ENCODE peak calls at places on chromosomes 4 and X, in five cellular contexts. V is spleen, L is HCT116, T is Panc1, W is breast epithelium. C is an unnamed sample.

GRCh38 chr4:70000713-70001112 is 4.9 kb downstream of the STATH start:
- DNase-seq in V (no peak), L (no peak), T (no peak), W (no peak), C (no peak)

GRCh38 chr4:156294577-156294976 is 340.9 kb upstream of the CTSO start:
- DNase-seq in V (no peak), L (peak; percentile 76), T (no peak), W (no peak), C (no peak)

GRCh38 chr4:140252144-140252741 is 98.3 kb upstream of the MAML3 start:
- DNase-seq in V (no peak), L (no peak), T (no peak), W (peak; percentile 34), C (peak; percentile 75)

GRCh38 chrX:96692454-96692853 is 7.8 kb downstream of the DIAPH2 start:
- DNase-seq in V (no peak), L (no peak), T (no peak), W (no peak), C (no peak)

GRCh38 chr4:26175016-26175786 is 145.6 kb upstream of the RBPJ start:
- DNase-seq in V (no peak), L (no peak), T (no peak), W (no peak), C (no peak)

GRCh38 chrX:83906921-83907320 is 46.0 kb downstream of the CYLC1 start:
- DNase-seq in V (no peak), L (no peak), T (no peak), W (no peak), C (no peak)

GRCh38 chrX:71103110-71103983 is 3.2 kb downstream of the CXorf65 start:
- DNase-seq in V (peak; percentile 85), L (no peak), T (no peak), W (no peak), C (peak; percentile 59)

GRCh38 chrX:139831689-139832456 is 101.0 kb downstream of the ATP11C start:
- DNase-seq in V (no peak), L (no peak), T (no peak), W (no peak), C (no peak)

GRCh38 chr4:126182801-126183200 is 868.0 kb downstream of the FAT4 start:
- DNase-seq in V (no peak), L (no peak), T (no peak), W (no peak), C (no peak)

GRCh38 chr4:73446336-73446938 is 10.4 kb downstream of the AFP start:
- DNase-seq in V (no peak), L (peak; percentile 48), T (no peak), W (no peak), C (no peak)

GRCh38 chr4:3866813-3867129 is 100.6 kb downstream of the ADRA2C start:
- DNase-seq in V (peak; percentile 56), L (no peak), T (no peak), W (no peak), C (no peak)

GRCh38 chrX:20542072-20542471 is 275.4 kb upstream of the RPS6KA3 start:
- DNase-seq in V (no peak), L (no peak), T (no peak), W (no peak), C (no peak)

GRCh38 chr4:143626134-143626859 is 74.2 kb downstream of the FREM3 start:
- DNase-seq in V (no peak), L (no peak), T (no peak), W (peak; percentile 32), C (peak; percentile 90)

GRCh38 chrX:54808109-54808604 is 612 bp downstream of the MAGED2 start:
- DNase-seq in V (peak; percentile 89), L (peak; percentile 6), T (no peak), W (peak; percentile 54), C (peak; percentile 86)

GRCh38 chr4:186699298-186699697 is 24.4 kb downstream of the FAT1 start:
- DNase-seq in V (no peak), L (no peak), T (no peak), W (no peak), C (no peak)

GRCh38 chr4:188439641-188440311 is 300.5 kb downstream of the TRIML1 start:
- DNase-seq in V (no peak), L (no peak), T (no peak), W (peak; percentile 67), C (no peak)

GRCh38 chrX:114344756-114345155 is 239.1 kb upstream of the HTR2C start:
- DNase-seq in V (no peak), L (peak; percentile 26), T (peak; percentile 18), W (no peak), C (no peak)

GRCh38 chr4:169270156-169270809 is 473 bp downstream of the SH3RF1 start:
- DNase-seq in V (peak; percentile 87), L (no peak), T (no peak), W (peak; percentile 37), C (peak; percentile 70)

GRCh38 chr4:187827631-187828030 is 167.9 kb upstream of the ZFP42 start:
- DNase-seq in V (no peak), L (no peak), T (no peak), W (no peak), C (no peak)

GRCh38 chr4:114654607-114655006 is 56.0 kb downstream of the UGT8 start:
- DNase-seq in V (no peak), L (no peak), T (no peak), W (no peak), C (no peak)

GRCh38 chrX:10387011-10387410 is 230.2 kb downstream of the CLCN4 start:
- DNase-seq in V (no peak), L (no peak), T (no peak), W (no peak), C (no peak)

GRCh38 chrX:6954836-6955235 is 192.7 kb upstream of the STS start:
- DNase-seq in V (no peak), L (no peak), T (no peak), W (no peak), C (no peak)

GRCh38 chr4:54657556-54658313 is at the start of gene KIT:
- DNase-seq in V (peak; percentile 81), L (no peak), T (no peak), W (peak; percentile 29), C (peak; percentile 71)

GRCh38 chr4:73409012-73409862 is 5.2 kb downstream of the ALB start:
- DNase-seq in V (no peak), L (no peak), T (no peak), W (no peak), C (no peak)

GRCh38 chr4:167021545-167022155 is 212.6 kb downstream of the SPOCK3 start:
- DNase-seq in V (peak; percentile 74), L (peak; percentile 66), T (peak; percentile 51), W (peak; percentile 39), C (peak; percentile 66)

GRCh38 chr4:47221721-47222120 is 190.4 kb downstream of the GABRB1 start:
- DNase-seq in V (no peak), L (no peak), T (no peak), W (no peak), C (no peak)

GRCh38 chrX:115650916-115651315 is 89.9 kb downstream of the PLS3 start:
- DNase-seq in V (peak; percentile 23), L (peak; percentile 23), T (no peak), W (no peak), C (no peak)

GRCh38 chr4:43496602-43497001 is 604.1 kb downstream of the GRXCR1 start:
- DNase-seq in V (no peak), L (no peak), T (no peak), W (no peak), C (no peak)

GRCh38 chrX:43357741-43358140 is 298.4 kb upstream of the MAOA start:
- DNase-seq in V (no peak), L (no peak), T (no peak), W (no peak), C (no peak)

GRCh38 chrX:129996120-129996519 is 13.7 kb downstream of the BCORL1 start:
- DNase-seq in V (no peak), L (no peak), T (no peak), W (no peak), C (no peak)

GRCh38 chrX:138925330-138925729 is 213.8 kb upstream of the FGF13 start:
- DNase-seq in V (no peak), L (no peak), T (no peak), W (no peak), C (no peak)

GRCh38 chrX:2697306-2697705 is 6.2 kb downstream of the CD99 start:
- DNase-seq in V (peak; percentile 37), L (no peak), T (no peak), W (no peak), C (no peak)
- TF ChIP-seq POLR2AphosphoS5 in V (no peak), L (no peak), T (no peak), W (no peak), C (peak; percentile 36)

GRCh38 chr4:162954976-162955375 is 211.7 kb downstream of the NAF1 start:
- DNase-seq in V (no peak), L (no peak), T (no peak), W (no peak), C (no peak)
- TF ChIP-seq POLR2AphosphoS5 in V (no peak), L (no peak), T (no peak), W (no peak), C (no peak)

GRCh38 chrX:102712967-102713677 is 874 bp downstream of the GPRASP2 start:
- DNase-seq in V (no peak), L (no peak), T (peak; percentile 13), W (peak; percentile 59), C (peak; percentile 88)
- TF ChIP-seq POLR2AphosphoS5 in V (no peak), L (no peak), T (no peak), W (no peak), C (peak; percentile 53)

DNA sequence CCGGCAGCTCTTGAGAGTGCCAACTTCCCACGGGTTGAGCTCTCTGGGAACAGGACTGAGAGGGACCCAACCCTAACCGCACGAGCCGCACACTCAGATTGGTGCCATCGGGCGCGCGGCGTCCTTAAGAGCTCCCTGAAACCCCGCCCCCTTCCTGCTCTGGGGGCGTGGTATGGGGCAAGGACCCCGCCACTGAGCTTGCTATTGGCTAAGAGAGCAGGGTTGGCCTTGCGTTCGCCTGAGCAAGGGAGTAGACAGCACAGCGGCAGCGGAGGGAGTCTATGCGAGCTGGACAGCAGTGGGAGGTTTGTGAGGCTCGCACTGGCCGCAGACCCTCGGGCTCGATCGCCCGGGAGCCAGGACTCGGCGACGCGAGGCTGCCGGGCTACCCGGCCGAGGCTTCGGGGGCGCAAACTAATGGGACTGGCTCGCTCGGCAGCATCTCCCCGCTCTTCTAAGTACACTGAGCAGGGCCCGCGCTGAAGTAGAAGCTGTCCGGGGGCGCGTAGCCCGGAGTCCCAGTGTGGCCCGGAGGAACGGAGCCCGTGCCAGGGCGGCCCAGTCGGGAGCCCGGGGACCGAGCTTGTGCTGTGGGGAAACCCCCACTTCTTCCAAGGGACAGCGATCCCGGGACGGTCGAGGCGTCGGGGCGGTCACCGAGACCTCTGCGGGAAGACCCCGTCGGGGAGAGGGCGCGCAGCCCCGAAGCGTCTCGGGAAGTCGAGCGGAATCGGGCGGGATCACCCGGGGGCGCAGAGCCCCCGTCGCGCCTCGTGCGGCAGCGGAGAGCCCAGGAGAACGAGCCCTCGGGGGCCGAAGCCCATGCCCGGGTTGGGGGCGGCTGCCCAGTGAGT is at the start of gene EFNB1:
- DNase-seq in V (peak; percentile 95), L (peak; percentile 88), T (peak; percentile 67), W (peak; percentile 93), C (peak; percentile 97)
- TF ChIP-seq POLR2AphosphoS5 in V (peak; percentile 95), L (peak; percentile 94), T (peak; percentile 75), W (peak; percentile 89), C (peak; percentile 99)

C was measured in sigmoid colon.